ENCODE peak calls at places on chromosomes 13 and 19, in seven cellular contexts. V is upper lobe of left lung, F is Panc1, M is breast epithelium, D is stomach, H is prostate gland, U is transverse colon. Z is an unnamed sample. For H3K4me1, the result is how much of the 10 kb centered on the place peaks cover.

GRCh38 chr13:99145461-99145860 is 55.2 kb upstream of the UBAC2 start:
- DNase-seq in U (no peak), M (no peak), V (no peak), D (no peak), H (no peak), F (no peak), Z (no peak)

GRCh38 chr19:13665125-13665903 is 99.0 kb upstream of the MRI1 start:
- DNase-seq in F (no peak), D (no peak), H (no peak), V (no peak), U (no peak), M (no peak), Z (no peak)

GRCh38 chr13:72864142-72865035 is 82.5 kb downstream of the PIBF1 start:
- DNase-seq in F (no peak), U (no peak), M (no peak), V (no peak), D (no peak), H (no peak), Z (no peak)

GRCh38 chr19:5961969-5962945 is 15.7 kb downstream of the RANBP3 start:
- DNase-seq in H (peak), M (peak), F (no peak), D (peak), U (peak), V (peak), Z (no peak)

GRCh38 chr13:63305641-63306133 is 1890.0 kb upstream of the PCDH20 start:
- DNase-seq in U (no peak), F (no peak), H (no peak), V (no peak), M (no peak), D (no peak), Z (no peak)

GRCh38 chr13:75760182-75760981 is 124.3 kb downstream of the LMO7 start:
- DNase-seq in V (peak), F (no peak), D (peak), H (peak), U (peak), M (no peak), Z (no peak)

GRCh38 chr19:14407889-14408640 is 11.1 kb downstream of the DDX39A start:
- DNase-seq in V (no peak), H (no peak), M (no peak), F (no peak), D (peak), U (peak), Z (no peak)

GRCh38 chr19:5447700-5448311 is 7.4 kb upstream of the ZNRF4 start:
- DNase-seq in M (no peak), U (no peak), V (no peak), H (no peak), D (no peak), F (no peak), Z (no peak)

GRCh38 chr13:76723551-76724232 is 162.5 kb downstream of the KCTD12 start:
- DNase-seq in V (peak), D (no peak), U (peak), F (no peak), M (no peak), H (no peak), Z (no peak)

DNA sequence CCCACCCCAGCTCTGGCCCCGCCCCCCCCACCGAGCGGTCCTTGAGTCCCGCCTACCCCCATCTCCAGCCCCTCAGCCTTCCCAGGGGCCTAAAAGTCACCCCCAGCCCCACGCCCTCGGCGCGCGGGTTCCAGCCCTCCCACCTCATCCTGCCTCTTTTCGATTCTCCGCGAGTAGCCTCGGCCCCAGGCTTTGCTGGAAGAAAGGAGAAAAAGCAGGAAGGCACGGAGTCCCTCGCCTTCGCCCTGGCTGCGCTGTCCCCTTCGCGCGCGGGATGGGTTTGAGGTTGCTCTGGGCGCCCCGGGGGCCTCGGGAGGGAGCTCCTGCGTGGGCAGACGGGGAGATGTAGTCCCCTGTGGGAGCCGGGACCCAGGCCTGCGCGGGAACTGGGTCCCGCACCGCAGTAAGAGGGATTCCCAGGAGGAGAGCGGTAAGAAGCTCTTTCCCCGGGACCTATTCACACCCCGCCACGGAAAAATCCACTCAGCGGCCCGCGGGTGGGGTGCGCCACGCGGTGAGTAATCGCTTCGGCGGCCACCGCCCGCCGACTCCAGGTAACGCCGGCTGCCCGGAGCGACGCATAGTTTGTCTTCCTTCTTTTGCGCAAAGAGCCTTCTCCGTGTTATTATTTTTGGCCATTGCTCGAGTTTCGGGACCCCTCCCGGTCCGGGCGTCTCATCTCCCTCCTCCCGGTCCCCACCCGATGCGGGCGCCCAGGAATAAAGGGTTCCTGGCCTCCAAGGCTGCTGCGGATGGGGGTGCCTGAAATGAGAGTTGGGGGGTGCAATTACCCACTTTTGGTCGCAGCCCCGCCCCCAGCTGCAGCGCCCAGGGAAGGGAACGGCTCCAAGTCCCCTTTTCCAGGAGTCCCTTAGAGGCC is 863 bp upstream of the CRLF1 start:
- DNase-seq in V (no peak), M (no peak), H (no peak), F (no peak), U (no peak), D (no peak), Z (no peak)
- H3K4me3 ChIP-seq in V (peak), M (peak), H (no peak), F (peak), U (no peak), D (peak), Z (peak)

GRCh38 chr19:33199441-33200265 is 5.5 kb downstream of the LRP3 start:
- DNase-seq in M (no peak), U (no peak), D (no peak), F (no peak), V (no peak), H (no peak), Z (no peak)

GRCh38 chr19:33203529-33203928 is 9.4 kb downstream of the LRP3 start:
- DNase-seq in V (no peak), M (no peak), U (no peak), F (no peak), D (no peak), H (no peak), Z (no peak)

GRCh38 chr19:33201886-33202545 is 7.9 kb downstream of the LRP3 start:
- DNase-seq in U (no peak), D (no peak), V (no peak), M (no peak), F (no peak), H (no peak), Z (no peak)

GRCh38 chr19:33202546-33203507 is 8.7 kb downstream of the LRP3 start:
- DNase-seq in U (no peak), F (no peak), M (no peak), H (no peak), V (no peak), D (no peak), Z (no peak)

DNA sequence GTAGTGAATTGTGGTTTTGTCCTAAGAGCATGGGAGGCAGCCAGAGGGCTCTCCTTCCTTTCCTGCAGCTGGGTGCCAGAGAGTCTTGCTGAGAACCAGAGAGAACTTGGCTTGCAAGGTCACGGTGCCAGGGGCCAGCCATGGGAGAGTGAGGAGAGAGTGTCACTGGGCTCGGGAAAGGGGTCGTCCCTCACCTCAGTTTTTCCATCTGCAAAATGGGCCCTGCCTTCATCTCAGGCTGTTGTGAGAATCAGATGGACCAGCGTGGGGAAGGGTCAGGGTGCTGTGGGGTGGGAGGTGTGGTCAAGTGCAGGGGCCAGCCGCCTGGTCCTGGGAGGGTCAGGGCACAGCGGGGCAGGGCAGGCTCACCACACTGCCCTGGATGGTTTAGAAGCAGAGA is 7.3 kb downstream of the LRP3 start:
- DNase-seq in D (no peak), H (no peak), U (no peak), V (no peak), M (no peak), F (no peak), Z (no peak)
- H3K4me1 ChIP-seq in D (under half), H (under half), U (under half), V (under half), M (under half), F (under half), Z (under half)

GRCh38 chr13:35882722-35883497 is 248.3 kb downstream of the DCLK1 start:
- DNase-seq in H (no peak), F (no peak), D (no peak), U (no peak), V (no peak), M (no peak), Z (no peak)
- TF ChIP-seq POLR2AphosphoS5 in H (no peak), F (no peak), D (no peak), U (no peak), V (no peak), M (no peak), Z (no peak)

GRCh38 chr19:45499196-45500180 is 1.2 kb downstream of the PPM1N start:
- DNase-seq in F (no peak), U (peak), H (no peak), V (no peak), M (no peak), D (no peak), Z (no peak)
- H3K4me3 ChIP-seq in F (no peak), U (no peak), H (no peak), V (peak), M (peak), D (peak), Z (peak)

GRCh38 chr19:41551212-41551610 is 24.8 kb upstream of the CEACAM21 start:
- DNase-seq in H (no peak), M (no peak), V (no peak), U (no peak), F (no peak), D (no peak), Z (no peak)

GRCh38 chr19:41551711-41552110 is 24.3 kb upstream of the CEACAM21 start:
- DNase-seq in F (no peak), M (no peak), V (no peak), U (no peak), D (no peak), H (no peak), Z (no peak)

GRCh38 chr19:41553804-41554203 is 22.2 kb upstream of the CEACAM21 start:
- DNase-seq in F (no peak), M (no peak), V (no peak), U (no peak), H (no peak), D (no peak), Z (no peak)

GRCh38 chr19:41554902-41555301 is 21.1 kb upstream of the CEACAM21 start:
- DNase-seq in F (no peak), H (no peak), V (no peak), U (no peak), D (no peak), M (no peak), Z (no peak)

DNA sequence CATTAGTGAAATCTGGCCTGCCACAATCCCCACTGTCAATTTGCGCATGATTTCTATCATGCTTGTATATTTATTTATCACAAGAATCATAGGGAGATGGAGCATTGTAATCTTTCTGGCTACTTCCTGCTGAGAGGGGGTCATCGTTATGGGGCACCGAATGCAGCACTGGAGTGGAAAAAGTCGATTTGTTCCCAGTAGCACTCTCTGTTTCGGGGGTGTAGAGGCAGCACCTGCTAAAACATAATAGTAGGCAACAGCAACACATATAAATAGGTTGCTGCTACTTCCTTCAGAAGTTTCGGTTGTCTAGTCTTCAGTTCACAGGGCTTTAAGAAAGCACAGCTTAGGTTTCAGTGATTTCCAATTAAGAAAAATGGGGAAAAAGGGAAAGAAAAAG is 23.4 kb upstream of the CEACAM21 start:
- DNase-seq in F (no peak), U (peak), H (no peak), M (no peak), D (no peak), V (no peak), Z (no peak)
- H3K4me1 ChIP-seq in F (under half), U (under half), H (under half), M (under half), D (under half), V (under half), Z (under half)

GRCh38 chr19:38769635-38770211 is 3.6 kb downstream of the LGALS7 start:
- DNase-seq in V (peak), D (peak), F (no peak), H (peak), M (peak), U (peak), Z (no peak)
- TF ChIP-seq POLR2AphosphoS5 in V (peak), D (peak), F (peak), H (peak), M (peak), U (peak), Z (peak)

Z was measured in vagina.